ENCODE peak calls at places on chromosome 20, in six cellular contexts. R is adrenal gland, M is mucosa of descending colon, P is astrocyte of the spinal cord, W is T-helper 1 cell, G is AG04449. Z is an unnamed sample.

GRCh38 chr20:62962221-62962879 is 9.8 kb downstream of the SLC17A9 start:
- DNase-seq in G (no peak), M (no peak), W (no peak), P (no peak), R (no peak), Z (no peak)

GRCh38 chr20:7214081-7214740 is 446.7 kb downstream of the BMP2 start:
- DNase-seq in W (no peak), M (no peak), R (no peak), P (no peak), G (no peak), Z (no peak)

GRCh38 chr20:21511485-21511849 is 2.4 kb downstream of the NKX2-2 start:
- DNase-seq in P (no peak), M (no peak), G (no peak), W (no peak), R (no peak), Z (no peak)

GRCh38 chr20:17568972-17569471 is 853 bp upstream of the DSTN start:
- DNase-seq in R (peak; percentile 82), P (peak; percentile 97), W (no peak), M (peak; percentile 89), G (peak; percentile 95), Z (peak; percentile 68)

GRCh38 chr20:13298692-13299373 is 77.8 kb downstream of the ISM1 start:
- DNase-seq in W (no peak), P (no peak), M (no peak), G (no peak), R (no peak), Z (no peak)

GRCh38 chr20:60206259-60206658 is 248.0 kb downstream of the CDH26 start:
- DNase-seq in P (peak; percentile 55), W (no peak), G (peak; percentile 5), M (no peak), R (no peak), Z (no peak)

GRCh38 chr20:33559994-33560393 is 70.1 kb downstream of the CBFA2T2 start:
- DNase-seq in P (no peak), R (no peak), M (no peak), W (no peak), G (no peak), Z (no peak)

GRCh38 chr20:48769111-48769879 is 58.5 kb downstream of the PREX1 start:
- DNase-seq in G (no peak), W (peak; percentile 60), P (no peak), M (peak; percentile 21), R (no peak), Z (no peak)

GRCh38 chr20:64146301-64146935 is 17.8 kb upstream of the MYT1 start:
- DNase-seq in G (no peak), W (no peak), R (no peak), P (no peak), M (no peak), Z (no peak)

GRCh38 chr20:46150982-46151381 is 32.9 kb downstream of the CD40 start:
- DNase-seq in G (no peak), P (no peak), W (no peak), R (no peak), M (no peak), Z (no peak)

GRCh38 chr20:32510601-32511357 is 74.4 kb downstream of the NOL4L start:
- DNase-seq in W (no peak), P (no peak), R (no peak), M (no peak), G (no peak), Z (no peak)

GRCh38 chr20:11935754-11936551 is 18.3 kb downstream of the BTBD3 start:
- DNase-seq in G (no peak), R (no peak), M (no peak), W (no peak), P (no peak), Z (no peak)

GRCh38 chr20:23873370-23874015 is 6.1 kb downstream of the CST5 start:
- DNase-seq in W (no peak), R (no peak), M (no peak), P (no peak), G (no peak), Z (no peak)

GRCh38 chr20:41329435-41330342 is 10.9 kb upstream of the LPIN3 start:
- DNase-seq in G (peak; percentile 98), W (no peak), P (peak; percentile 96), R (peak; percentile 80), M (peak; percentile 52), Z (no peak)

GRCh38 chr20:38272961-38273360 is 12.4 kb upstream of the KIAA1755 start:
- DNase-seq in P (peak; percentile 81), W (no peak), R (no peak), M (no peak), G (no peak), Z (no peak)

GRCh38 chr20:10861086-10861485 is 187.3 kb upstream of the JAG1 start:
- DNase-seq in R (no peak), M (no peak), W (no peak), G (peak; percentile 68), P (peak; percentile 87), Z (no peak)

GRCh38 chr20:22371843-22372242 is 212.5 kb downstream of the FOXA2 start:
- DNase-seq in R (no peak), P (peak; percentile 28), W (no peak), M (no peak), G (no peak), Z (no peak)

GRCh38 chr20:49480236-49480635 is 2.2 kb downstream of the KCNB1 start:
- DNase-seq in W (no peak), M (no peak), P (no peak), R (no peak), G (no peak), Z (no peak)

GRCh38 chr20:60813066-60813465 is 439.0 kb upstream of the CDH4 start:
- DNase-seq in G (no peak), R (no peak), P (no peak), W (no peak), M (no peak), Z (no peak)

GRCh38 chr20:25018425-25018824 is 25.9 kb upstream of the APMAP start:
- DNase-seq in P (no peak), M (no peak), W (no peak), G (no peak), R (no peak), Z (no peak)

GRCh38 chr20:63552481-63553249 is 1.3 kb upstream of the FNDC11 start:
- DNase-seq in P (no peak), M (no peak), W (no peak), R (no peak), G (no peak), Z (no peak)

GRCh38 chr20:35515949-35516645 is 13.4 kb downstream of the C20orf173 start:
- DNase-seq in G (peak; percentile 31), P (peak; percentile 81), M (no peak), W (no peak), R (peak; percentile 38), Z (no peak)

GRCh38 chr20:62595491-62595890 is 46.8 kb upstream of the SLCO4A1 start:
- DNase-seq in R (peak; percentile 59), G (no peak), P (peak; percentile 18), W (no peak), M (peak; percentile 71), Z (no peak)

GRCh38 chr20:42742926-42743325 is 446.8 kb downstream of the PTPRT start:
- DNase-seq in R (no peak), P (no peak), G (no peak), M (no peak), W (no peak), Z (no peak)

GRCh38 chr20:481167-481566 is 18.8 kb upstream of the TBC1D20 start:
- DNase-seq in G (no peak), R (no peak), M (no peak), W (no peak), P (no peak), Z (no peak)

GRCh38 chr20:3677733-3678132 is 4.1 kb downstream of the ADAM33 start:
- DNase-seq in G (no peak), W (no peak), R (no peak), P (peak; percentile 11), M (peak; percentile 40), Z (no peak)

GRCh38 chr20:38563802-38564431 is 17.1 kb upstream of the ADIG start:
- DNase-seq in G (no peak), M (no peak), R (no peak), W (no peak), P (no peak), Z (no peak)

GRCh38 chr20:34420146-34420545 is 57.1 kb downstream of the ITCH start:
- DNase-seq in R (no peak), M (no peak), G (no peak), P (no peak), W (no peak), Z (no peak)

GRCh38 chr20:44355503-44356352 is at the start of gene HNF4A:
- DNase-seq in G (no peak), W (no peak), M (peak; percentile 89), P (no peak), R (no peak), Z (peak; percentile 82)

GRCh38 chr20:3119044-3119443 is 34.5 kb upstream of the AVP start:
- DNase-seq in R (no peak), W (no peak), G (no peak), P (no peak), M (no peak), Z (no peak)

GRCh38 chr20:53917145-53918009 is 153.0 kb downstream of the BCAS1 start:
- DNase-seq in R (no peak), W (no peak), M (peak; percentile 67), P (no peak), G (no peak), Z (peak; percentile 60)

GRCh38 chr20:39195495-39196129 is 233.5 kb downstream of the DHX35 start:
- DNase-seq in P (no peak), W (no peak), R (no peak), M (no peak), G (no peak), Z (no peak)

GRCh38 chr20:49558826-49559225 is 9.1 kb downstream of the PTGIS start:
- DNase-seq in P (no peak), W (no peak), R (no peak), M (no peak), G (no peak), Z (no peak)

GRCh38 chr20:59006864-59007757 is at the start of gene CTSZ:
- DNase-seq in W (no peak), G (no peak), M (peak; percentile 89), R (peak; percentile 46), P (no peak), Z (peak; percentile 88)

GRCh38 chr20:22536956-22537756 is 47.2 kb downstream of the FOXA2 start:
- DNase-seq in G (no peak), M (no peak), R (no peak), W (no peak), P (no peak), Z (no peak)

GRCh38 chr20:13813910-13814309 is 29.1 kb downstream of the NDUFAF5 start:
- DNase-seq in R (no peak), W (no peak), P (no peak), G (no peak), M (no peak), Z (no peak)

GRCh38 chr20:17910828-17911294 is 57.7 kb downstream of the SNX5 start:
- DNase-seq in W (no peak), P (peak; percentile 91), M (no peak), G (peak; percentile 63), R (no peak), Z (peak; percentile 75)